ENCODE peak calls at places on chromosomes 3 and 15, in eight cellular contexts. G is transverse colon, U is A549, R is spleen, P is GM12878, T is sigmoid colon, Q is heart left ventricle, C is adrenal gland. V is an unnamed sample.

GRCh38 chr3:177904661-177905060 is 631.6 kb upstream of the KCNMB2 start:
- DNase-seq in C (no peak), U (no peak), T (no peak), R (no peak), Q (no peak), P (no peak), G (no peak), V (no peak)

GRCh38 chr3:78825118-78825857 is 942.5 kb downstream of the ROBO1 start:
- DNase-seq in P (peak; percentile 52), T (no peak), C (no peak), R (no peak), Q (no peak), U (no peak), G (no peak), V (no peak)

GRCh38 chr3:173945081-173945652 is 547.6 kb downstream of the NLGN1 start:
- DNase-seq in Q (no peak), G (no peak), U (no peak), P (no peak), R (no peak), T (no peak), C (no peak), V (no peak)

GRCh38 chr15:80514071-80514780 is 110.0 kb downstream of the ARNT2 start:
- DNase-seq in R (no peak), Q (no peak), C (no peak), P (no peak), T (no peak), G (no peak), U (no peak), V (no peak)

GRCh38 chr15:90062023-90062728 is 40.1 kb downstream of the IDH2 start:
- DNase-seq in Q (peak; percentile 61), C (peak; percentile 55), G (peak; percentile 91), U (no peak), R (no peak), T (no peak), P (no peak), V (no peak)

GRCh38 chr3:180267202-180267843 is 230.6 kb upstream of the PEX5L start:
- DNase-seq in Q (no peak), C (no peak), P (peak; percentile 69), T (no peak), U (no peak), G (no peak), R (no peak), V (no peak)

GRCh38 chr15:74428442-74428787 is 5.3 kb downstream of the SEMA7A start:
- DNase-seq in U (no peak), C (no peak), R (no peak), T (no peak), Q (no peak), G (no peak), P (no peak), V (no peak)

GRCh38 chr3:31004025-31004678 is 109.7 kb upstream of the GADL1 start:
- DNase-seq in C (no peak), G (no peak), Q (no peak), U (no peak), P (no peak), R (no peak), T (no peak), V (no peak)

GRCh38 chr3:64270143-64270542 is 44.9 kb upstream of the PRICKLE2 start:
- DNase-seq in G (no peak), T (no peak), Q (no peak), C (no peak), U (no peak), R (no peak), P (no peak), V (no peak)

GRCh38 chr3:137771401-137772230 is 7.5 kb downstream of the SOX14 start:
- DNase-seq in T (no peak), U (no peak), P (no peak), R (no peak), Q (no peak), G (no peak), C (no peak), V (no peak)

GRCh38 chr3:107994181-107994580 is 96.7 kb downstream of the CD47 start:
- DNase-seq in C (no peak), T (no peak), G (no peak), P (no peak), U (no peak), Q (no peak), R (no peak), V (no peak)

GRCh38 chr15:98286831-98287230 is 326.3 kb downstream of the ARRDC4 start:
- DNase-seq in T (no peak), R (no peak), G (no peak), U (no peak), Q (no peak), P (no peak), C (no peak), V (no peak)

DNA sequence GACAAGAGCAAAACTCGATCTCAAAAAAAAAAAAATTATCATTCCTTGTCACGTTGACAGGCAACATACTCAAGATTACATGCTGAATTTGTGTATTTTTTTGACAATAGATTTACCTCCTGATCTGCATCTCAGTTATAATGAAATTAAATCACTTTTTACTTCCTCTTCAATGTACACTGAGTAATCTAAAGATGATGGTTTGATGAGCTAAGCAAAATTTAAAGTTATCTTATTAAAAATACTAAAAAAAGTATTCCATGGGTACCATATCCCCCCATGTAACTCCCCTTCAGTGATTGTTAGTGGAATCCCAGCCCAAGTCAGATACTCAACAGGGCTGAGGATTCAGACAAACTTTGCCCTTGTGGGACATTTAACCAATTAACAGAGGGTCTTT is 463.2 kb downstream of the OCA2 start:
- DNase-seq in G (no peak), T (no peak), U (no peak), R (no peak), C (no peak), P (no peak), Q (no peak), V (no peak)
- H3K9me3 ChIP-seq in G (peaks cover 5% of the 10 kb centered on the region), T (no peaks in the 10 kb centered on the region), U (peaks cover 15% of the 10 kb centered on the region), R (peaks cover 29% of the 10 kb centered on the region), C (no peaks in the 10 kb centered on the region), P (no peaks in the 10 kb centered on the region), Q (no peaks in the 10 kb centered on the region), V (no peaks in the 10 kb centered on the region)

GRCh38 chr3:17912011-17912760 is 169.8 kb upstream of the TBC1D5 start:
- DNase-seq in C (no peak), R (no peak), P (no peak), T (no peak), U (no peak), G (no peak), Q (no peak), V (no peak)
- TF ChIP-seq POLR2A in C (no peak), R (no peak), P (no peak), T (no peak), U (no peak), G (no peak), Q (no peak), V (no peak)

DNA sequence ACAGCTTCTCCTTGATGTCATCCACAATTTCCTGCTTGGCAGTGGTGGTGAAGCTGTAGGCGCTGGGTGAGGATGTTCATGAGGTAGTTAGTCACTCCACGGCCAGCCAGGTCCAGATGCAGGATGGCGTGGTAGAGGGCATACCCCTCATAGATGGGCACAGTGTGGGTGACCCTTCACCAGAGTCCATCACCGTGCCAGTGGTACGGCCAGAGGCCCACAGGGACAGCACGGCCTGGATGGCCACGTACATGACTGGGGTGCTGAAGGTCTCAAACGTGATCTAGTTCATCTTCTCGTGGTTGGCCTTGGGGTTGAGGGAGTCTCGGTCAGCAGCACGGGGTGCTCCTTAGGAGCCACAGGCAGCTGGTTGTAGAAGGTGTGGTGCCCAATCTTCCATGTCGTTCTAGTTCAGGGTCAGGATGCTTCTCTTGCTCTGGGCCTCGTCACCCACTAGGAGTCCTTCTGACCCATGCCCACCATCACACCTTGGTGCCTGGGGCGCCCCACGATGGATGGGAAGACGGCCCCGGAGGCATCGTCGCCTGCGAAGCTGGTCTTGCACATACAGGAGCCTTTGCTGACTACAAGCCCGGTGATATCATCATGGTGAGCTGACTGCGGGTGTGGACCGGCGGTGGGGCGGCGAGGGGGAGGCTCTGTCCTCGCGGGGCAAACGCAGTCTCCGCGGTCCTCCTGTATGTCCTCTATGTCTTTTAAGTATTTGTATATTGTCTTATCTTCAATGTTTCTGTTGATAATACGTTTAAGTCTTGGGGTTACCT is 1119.0 kb downstream of the NAALADL2 start:
- DNase-seq in R (peak; percentile 67), G (no peak), P (no peak), C (no peak), Q (no peak), U (no peak), T (no peak), V (no peak)
- H3K9me3 ChIP-seq in R (peaks cover 19% of the 10 kb centered on the region), G (no peaks in the 10 kb centered on the region), P (no peaks in the 10 kb centered on the region), C (no peaks in the 10 kb centered on the region), Q (no peaks in the 10 kb centered on the region), U (no peaks in the 10 kb centered on the region), T (no peaks in the 10 kb centered on the region), V (no peaks in the 10 kb centered on the region)

GRCh38 chr3:120093923-120094775 is at the start of gene GSK3B:
- DNase-seq in R (peak; percentile 99), U (peak; percentile 37), T (peak; percentile 90), G (peak; percentile 78), Q (peak; percentile 83), C (peak; percentile 82), P (no peak), V (peak; percentile 86)
- TF ChIP-seq POLR2A in R (peak; percentile 64), U (peak; percentile 69), T (peak; percentile 93), G (peak; percentile 97), Q (peak; percentile 88), C (peak; percentile 98), P (peak; percentile 87), V (peak; percentile 93)

DNA sequence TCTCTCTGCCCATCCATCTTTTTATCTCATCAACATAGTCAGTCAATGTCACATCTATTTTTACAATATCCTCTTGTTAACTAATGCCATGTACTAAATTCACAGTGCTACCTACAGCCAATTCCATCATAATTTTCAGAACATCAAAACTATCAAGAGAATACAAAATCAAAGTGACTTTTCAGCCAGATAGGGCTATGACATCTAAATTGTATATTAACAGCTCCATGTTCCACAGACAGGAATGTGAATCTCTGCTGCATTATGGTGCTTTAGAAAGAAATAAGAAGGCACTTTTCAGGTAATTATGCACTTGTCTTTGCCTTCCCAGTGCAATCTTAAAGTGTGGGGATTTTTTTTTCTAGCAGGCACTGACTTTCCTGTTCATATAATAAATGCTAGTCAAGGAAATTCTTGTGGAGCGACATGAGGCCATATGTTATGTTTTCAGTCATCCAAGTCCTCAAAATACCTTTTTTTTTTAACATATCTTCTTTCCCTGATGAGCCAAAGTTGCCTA is 252.0 kb upstream of the CNTN3 start:
- DNase-seq in C (no peak), T (no peak), Q (no peak), P (no peak), G (no peak), R (no peak), U (no peak), V (no peak)
- H3K9me3 ChIP-seq in C (no peaks in the 10 kb centered on the region), T (no peaks in the 10 kb centered on the region), Q (no peaks in the 10 kb centered on the region), P (no peaks in the 10 kb centered on the region), G (no peaks in the 10 kb centered on the region), R (no peaks in the 10 kb centered on the region), U (no peaks in the 10 kb centered on the region), V (no peaks in the 10 kb centered on the region)

GRCh38 chr3:37986479-37987314 is 3.9 kb upstream of the VILL start:
- DNase-seq in U (no peak), R (peak; percentile 61), T (peak; percentile 46), G (peak; percentile 93), P (no peak), C (no peak), Q (peak; percentile 21), V (no peak)
- TF ChIP-seq POLR2A in U (no peak), R (no peak), T (no peak), G (peak; percentile 90), P (no peak), C (no peak), Q (no peak), V (no peak)

GRCh38 chr3:26438981-26439884 is 183.3 kb upstream of the LRRC3B start:
- DNase-seq in T (no peak), C (no peak), G (no peak), U (no peak), R (no peak), Q (no peak), P (no peak), V (no peak)
- H3K9me3 ChIP-seq in T (no peaks in the 10 kb centered on the region), C (no peaks in the 10 kb centered on the region), G (peaks cover 9% of the 10 kb centered on the region), U (no peaks in the 10 kb centered on the region), R (no peaks in the 10 kb centered on the region), Q (no peaks in the 10 kb centered on the region), P (no peaks in the 10 kb centered on the region), V (no peaks in the 10 kb centered on the region)